ENCODE peak calls at places on chromosomes 1 and 21, in ten cellular contexts. Q, G, C, S, J, M, P, R, F and A are unnamed samples.

GRCh38 chr1:25568834-25569598 is 25.6 kb downstream of the LDLRAP1 start:
- DNase-seq in C (peak), G (no peak), R (no peak), S (no peak), J (peak), M (no peak), P (no peak), F (peak), Q (peak), A (no peak)

GRCh38 chr1:60510162-60510561 is 436.6 kb upstream of the C1orf87 start:
- DNase-seq in Q (no peak), J (no peak), S (no peak), P (no peak), F (no peak), M (no peak), C (no peak), G (no peak), R (no peak), A (no peak)

GRCh38 chr1:33897092-33897725 is 33.3 kb downstream of the HMGB4 start:
- DNase-seq in J (no peak), C (no peak), R (no peak), G (no peak), M (no peak), Q (no peak), F (no peak), S (no peak), P (no peak), A (no peak)

GRCh38 chr1:16717174-16718108 is 22.9 kb upstream of the RNU1-4 start:
- DNase-seq in M (peak), S (no peak), F (peak), J (no peak), Q (no peak), R (no peak), C (no peak), G (no peak), P (no peak), A (peak)

GRCh38 chr1:53557830-53558784 is 98.9 kb downstream of the DMRTB1 start:
- DNase-seq in S (no peak), G (no peak), R (peak), M (no peak), Q (no peak), F (peak), C (no peak), J (no peak), P (no peak), A (no peak)

GRCh38 chr1:227790868-227791267 is 24.6 kb upstream of the PRSS38 start:
- DNase-seq in S (no peak), P (no peak), J (no peak), Q (no peak), F (no peak), C (no peak), M (peak), G (no peak), R (no peak), A (no peak)

GRCh38 chr1:197468581-197469175 is 200.6 kb downstream of the CRB1 start:
- DNase-seq in M (no peak), R (no peak), Q (no peak), G (no peak), P (no peak), S (no peak), F (no peak), C (no peak), J (no peak), A (no peak)

GRCh38 chr1:19765623-19766022 is 34.1 kb downstream of the TMCO4 start:
- DNase-seq in P (no peak), R (no peak), J (no peak), S (no peak), F (no peak), G (no peak), Q (peak), C (no peak), M (no peak), A (no peak)

GRCh38 chr21:25790122-25790951 is 55.6 kb downstream of the GABPA start:
- DNase-seq in F (no peak), G (peak), M (no peak), S (peak), C (no peak), P (peak), J (peak), Q (peak), R (no peak), A (no peak)

DNA sequence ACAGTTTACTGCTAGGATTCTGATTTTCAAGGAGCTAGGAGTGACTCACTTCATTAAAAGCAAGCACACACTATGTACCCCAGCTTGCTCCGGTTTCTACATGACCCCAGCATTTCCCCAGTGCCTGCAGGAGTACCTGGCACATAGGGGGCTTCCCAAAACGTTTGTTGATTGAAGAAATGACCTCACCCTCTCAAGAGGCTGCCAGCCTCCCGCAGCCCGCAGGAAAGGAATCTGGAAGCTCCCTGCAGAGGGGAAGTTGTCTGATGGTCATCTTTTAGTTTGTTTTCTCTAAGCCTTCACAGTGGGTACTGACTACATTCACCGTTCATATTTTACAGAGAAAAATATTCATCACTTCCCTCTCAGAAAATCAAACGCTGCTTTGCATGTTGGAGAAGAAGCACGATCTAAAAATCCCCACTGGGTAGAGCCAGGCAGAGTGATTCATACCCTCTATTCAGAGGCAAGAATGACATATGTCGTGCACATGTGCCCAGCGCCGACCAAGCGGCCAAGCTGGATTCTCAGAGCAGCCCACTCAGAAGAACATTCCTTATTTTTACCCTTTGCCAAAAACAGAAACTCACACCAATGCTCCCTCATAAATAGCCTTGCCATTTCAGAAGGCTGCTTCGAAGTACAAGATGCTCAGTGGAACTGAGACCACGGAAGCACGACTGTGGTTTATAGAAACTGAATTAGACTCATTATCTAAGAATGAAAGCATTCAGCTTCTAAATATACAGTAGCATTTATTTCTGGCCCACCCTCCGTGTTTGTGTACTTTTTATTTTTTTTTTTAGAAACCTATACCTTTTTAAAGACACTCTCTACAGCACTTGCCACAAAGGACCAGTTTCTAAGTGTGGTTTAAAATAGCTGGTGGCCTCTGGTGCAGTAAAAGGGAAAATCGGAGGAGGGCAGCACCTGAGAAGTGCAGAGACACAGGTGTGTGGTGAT is 143.2 kb downstream of the MIS18A start:
- DNase-seq in C (no peak), Q (no peak), J (no peak), G (no peak), M (peak), S (no peak), P (no peak), F (no peak), R (no peak), A (no peak)
- TF ChIP-seq POLR2AphosphoS5 in C (no peak), Q (no peak), J (no peak), G (no peak), M (no peak), S (no peak), P (no peak), F (no peak), R (no peak), A (no peak)

DNA sequence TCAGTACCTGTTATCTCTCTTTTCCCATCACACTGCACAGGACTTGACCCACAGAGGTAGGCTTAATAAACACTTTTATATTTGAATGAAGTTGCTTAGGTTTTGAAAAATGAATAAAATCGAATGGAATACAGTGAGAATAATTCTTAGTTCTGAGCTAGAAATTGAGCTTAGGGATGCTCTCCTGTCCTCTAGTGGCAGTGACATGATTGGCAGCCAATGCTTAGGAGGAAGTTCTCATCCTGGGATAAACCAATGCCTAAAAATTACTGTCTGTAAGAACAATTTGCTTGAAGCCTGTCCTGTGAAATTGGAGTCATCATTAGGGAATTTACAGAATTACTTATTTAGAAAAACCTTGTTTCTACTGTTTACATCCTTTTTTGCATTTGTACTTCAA is 21.3 kb upstream of the CYP4X1 start:
- DNase-seq in G (no peak), R (no peak), P (no peak), S (no peak), Q (no peak), J (no peak), M (no peak), C (no peak), F (no peak), A (no peak)
- TF ChIP-seq CTCF in G (peak), R (peak), P (peak), S (peak), Q (peak), J (no peak), M (no peak), C (no peak), F (no peak), A (no peak)

GRCh38 chr1:203437696-203438315 is 37.8 kb upstream of the PRELP start:
- DNase-seq in J (no peak), P (no peak), G (no peak), C (peak), R (no peak), F (no peak), S (no peak), M (no peak), Q (no peak), A (no peak)
- TF ChIP-seq POLR2AphosphoS5 in J (no peak), P (no peak), G (no peak), C (no peak), R (no peak), F (no peak), S (no peak), M (no peak), Q (no peak), A (no peak)

GRCh38 chr1:160136121-160136925 is 15.1 kb upstream of the ATP1A4 start:
- DNase-seq in Q (no peak), C (no peak), M (no peak), S (no peak), G (no peak), F (no peak), P (no peak), R (no peak), J (no peak), A (no peak)
- TF ChIP-seq CTCF in Q (no peak), C (no peak), M (no peak), S (no peak), G (no peak), F (no peak), P (no peak), R (no peak), J (no peak), A (no peak)

DNA sequence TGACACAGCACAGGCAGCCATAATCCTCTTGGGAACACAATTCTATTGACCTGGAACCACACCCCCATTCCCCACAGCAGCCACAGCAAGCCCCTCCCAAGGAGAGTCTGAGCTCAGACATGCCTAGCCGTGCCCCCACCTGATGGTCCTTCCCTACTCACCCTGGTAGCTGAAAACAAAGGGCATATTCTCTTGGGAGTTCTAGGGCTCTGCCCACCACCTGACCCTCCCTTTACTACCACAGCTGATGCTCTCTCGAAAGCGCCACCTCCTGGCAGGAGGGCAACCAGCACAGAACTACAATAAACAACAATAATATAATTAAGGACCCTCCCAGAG is 184.8 kb upstream of the COA6 start:
- DNase-seq in R (no peak), S (no peak), F (no peak), C (peak), P (no peak), J (peak), G (peak), M (peak), Q (peak), A (no peak)
- TF ChIP-seq POLR2AphosphoS5 in R (no peak), S (no peak), F (no peak), C (no peak), P (no peak), J (no peak), G (no peak), M (no peak), Q (no peak), A (no peak)

GRCh38 chr1:181985981-181986906 is 75.3 kb downstream of the ZNF648 start:
- DNase-seq in J (no peak), M (no peak), S (no peak), F (peak), Q (no peak), P (no peak), C (no peak), R (no peak), G (no peak), A (no peak)

GRCh38 chr1:181985281-181985680 is 76.2 kb downstream of the ZNF648 start:
- DNase-seq in G (no peak), M (no peak), J (no peak), Q (no peak), R (no peak), P (no peak), S (no peak), C (no peak), F (no peak), A (no peak)

GRCh38 chr1:181981821-181982220 is 79.7 kb downstream of the ZNF648 start:
- DNase-seq in G (no peak), F (no peak), Q (no peak), R (no peak), S (no peak), M (no peak), J (no peak), P (no peak), C (no peak), A (no peak)

GRCh38 chr1:181986907-181987305 is 74.6 kb downstream of the ZNF648 start:
- DNase-seq in F (no peak), S (no peak), M (no peak), G (no peak), C (no peak), R (no peak), P (no peak), J (no peak), Q (no peak), A (no peak)

DNA sequence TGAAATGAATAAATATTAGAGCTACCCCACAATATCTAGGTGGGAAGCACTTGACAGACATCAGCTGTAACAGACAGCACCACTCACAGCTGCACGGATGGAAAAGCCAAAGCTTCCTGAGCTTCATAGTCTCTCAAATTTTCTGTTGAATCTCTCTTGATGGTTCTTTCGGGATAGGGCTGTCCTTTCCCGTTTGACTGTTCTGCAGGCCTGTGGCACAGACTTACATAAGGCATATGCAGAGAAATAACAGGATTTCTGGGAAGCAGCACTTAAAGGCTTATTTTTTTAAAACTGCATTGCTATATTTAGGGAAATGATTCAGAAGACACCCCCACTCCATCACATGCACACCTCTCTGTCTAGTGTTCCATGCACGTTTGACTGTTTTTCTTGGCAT is 77.5 kb downstream of the ZNF648 start:
- DNase-seq in R (no peak), S (no peak), M (no peak), C (no peak), G (no peak), F (no peak), P (no peak), J (no peak), Q (no peak), A (no peak)
- TF ChIP-seq CTCF in R (no peak), S (no peak), M (no peak), C (no peak), G (no peak), F (no peak), P (no peak), J (no peak), Q (no peak), A (no peak)

GRCh38 chr1:221841983-221842335 is 100.1 kb upstream of the DUSP10 start:
- DNase-seq in S (no peak), J (no peak), P (no peak), F (no peak), C (no peak), G (no peak), M (peak), Q (no peak), R (no peak), A (no peak)

GRCh38 chr1:221849897-221850296 is 108.0 kb upstream of the DUSP10 start:
- DNase-seq in Q (no peak), S (no peak), C (no peak), J (no peak), F (no peak), G (no peak), R (no peak), P (no peak), M (no peak), A (no peak)

GRCh38 chr1:221849110-221849509 is 107.2 kb upstream of the DUSP10 start:
- DNase-seq in Q (no peak), F (no peak), G (no peak), M (no peak), S (no peak), R (no peak), C (no peak), P (no peak), J (no peak), A (no peak)

GRCh38 chr1:221847676-221848075 is 105.8 kb upstream of the DUSP10 start:
- DNase-seq in S (no peak), C (no peak), P (no peak), G (no peak), F (no peak), J (no peak), R (no peak), Q (no peak), M (no peak), A (no peak)

GRCh38 chr1:221845650-221846371 is 103.9 kb upstream of the DUSP10 start:
- DNase-seq in R (peak), J (peak), Q (peak), F (peak), C (peak), S (no peak), P (no peak), G (no peak), M (no peak), A (peak)
- TF ChIP-seq POLR2AphosphoS5 in R (no peak), J (no peak), Q (no peak), F (peak), C (peak), S (no peak), P (no peak), G (no peak), M (peak), A (no peak)

DNA sequence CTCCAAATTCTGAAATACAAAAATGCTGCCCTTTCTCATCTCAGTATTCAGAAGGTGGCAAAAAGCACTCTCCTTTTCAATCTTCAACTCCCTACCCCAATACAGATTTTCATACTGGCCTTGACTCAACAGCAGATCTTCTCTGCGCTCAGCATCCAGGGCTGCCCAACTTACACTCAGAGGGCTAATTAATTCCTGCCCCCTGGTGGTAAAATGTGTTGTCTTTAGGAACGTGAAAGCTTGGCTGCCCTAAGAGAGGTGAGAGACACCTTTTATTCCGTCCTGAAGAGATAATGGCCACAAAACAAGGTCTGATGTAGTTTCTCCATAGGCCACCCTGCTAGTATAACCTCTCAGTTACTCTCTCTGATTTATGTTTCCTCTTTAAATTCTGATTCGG is 25.0 kb downstream of the KRTAP24-1 start:
- DNase-seq in R (no peak), C (no peak), S (no peak), P (no peak), F (no peak), G (peak), M (no peak), J (no peak), Q (no peak), A (no peak)
- TF ChIP-seq CTCF in R (peak), C (no peak), S (no peak), P (peak), F (no peak), G (peak), M (no peak), J (no peak), Q (no peak), A (peak)